ENCODE peak calls at places on chromosomes 13 and 19, in seven cellular contexts. One of them, this sample, is unnamed.

GRCh38 chr13:80463673-80464352 is 122.9 kb upstream of the SPRY2 start:
- DNase-seq in ascending aorta: no peak
- DNase-seq in transverse colon: no peak
- DNase-seq in uterus: no peak
- DNase-seq in aorta: peak; percentile 41
- DNase-seq in upper lobe of right lung: no peak
- DNase-seq in hepatocyte: no peak
- DNase-seq in this sample: no peak

GRCh38 chr19:16160943-16161560 is 12.3 kb downstream of the CIB3 start:
- DNase-seq in ascending aorta: no peak
- DNase-seq in transverse colon: peak; percentile 47
- DNase-seq in uterus: no peak
- DNase-seq in aorta: no peak
- DNase-seq in upper lobe of right lung: no peak
- DNase-seq in hepatocyte: peak; percentile 43
- DNase-seq in this sample: no peak

GRCh38 chr13:73090116-73090811 is 31.5 kb downstream of the KLF5 start:
- DNase-seq in ascending aorta: no peak
- DNase-seq in transverse colon: peak; percentile 72
- DNase-seq in uterus: no peak
- DNase-seq in aorta: no peak
- DNase-seq in upper lobe of right lung: no peak
- DNase-seq in hepatocyte: peak; percentile 80
- DNase-seq in this sample: no peak

GRCh38 chr13:28100149-28101121 is at the start of gene FLT3:
- DNase-seq in ascending aorta: no peak
- DNase-seq in transverse colon: peak; percentile 62
- DNase-seq in uterus: no peak
- DNase-seq in aorta: no peak
- DNase-seq in upper lobe of right lung: peak; percentile 70
- DNase-seq in hepatocyte: peak; percentile 27
- DNase-seq in this sample: no peak

GRCh38 chr19:29329460-29330134 is 116.6 kb upstream of the UQCRFS1 start:
- DNase-seq in ascending aorta: no peak
- DNase-seq in transverse colon: no peak
- DNase-seq in uterus: no peak
- DNase-seq in aorta: no peak
- DNase-seq in upper lobe of right lung: no peak
- DNase-seq in hepatocyte: peak; percentile 51
- DNase-seq in this sample: no peak

GRCh38 chr19:33394006-33394722 is 20.7 kb downstream of the CEBPG start:
- DNase-seq in ascending aorta: no peak
- DNase-seq in transverse colon: no peak
- DNase-seq in uterus: peak; percentile 78
- DNase-seq in aorta: peak; percentile 82
- DNase-seq in upper lobe of right lung: peak; percentile 75
- DNase-seq in hepatocyte: no peak
- DNase-seq in this sample: no peak

GRCh38 chr13:23467048-23467931 is 33.8 kb upstream of the SACS start:
- DNase-seq in ascending aorta: no peak
- DNase-seq in transverse colon: no peak
- DNase-seq in uterus: no peak
- DNase-seq in aorta: peak; percentile 42
- DNase-seq in upper lobe of right lung: no peak
- DNase-seq in hepatocyte: no peak
- DNase-seq in this sample: no peak

GRCh38 chr19:15199652-15200574 is 882 bp downstream of the NOTCH3 start:
- DNase-seq in ascending aorta: no peak
- DNase-seq in transverse colon: no peak
- DNase-seq in uterus: no peak
- DNase-seq in aorta: peak; percentile 74
- DNase-seq in upper lobe of right lung: no peak
- DNase-seq in hepatocyte: peak; percentile 82
- DNase-seq in this sample: no peak

GRCh38 chr19:43618921-43619261 is 538 bp downstream of the ZNF428 start:
- DNase-seq in ascending aorta: no peak
- DNase-seq in transverse colon: no peak
- DNase-seq in uterus: peak; percentile 36
- DNase-seq in aorta: no peak
- DNase-seq in upper lobe of right lung: no peak
- DNase-seq in hepatocyte: peak; percentile 65
- DNase-seq in this sample: no peak

GRCh38 chr19:5250127-5250659 is 90.4 kb downstream of the PTPRS start:
- DNase-seq in ascending aorta: peak; percentile 34
- DNase-seq in transverse colon: peak; percentile 28
- DNase-seq in uterus: peak; percentile 27
- DNase-seq in aorta: peak; percentile 80
- DNase-seq in upper lobe of right lung: no peak
- DNase-seq in hepatocyte: no peak
- DNase-seq in this sample: no peak

GRCh38 chr19:18063463-18063862 is 23.3 kb downstream of the IL12RB1 start:
- DNase-seq in ascending aorta: no peak
- DNase-seq in transverse colon: no peak
- DNase-seq in uterus: no peak
- DNase-seq in aorta: no peak
- DNase-seq in upper lobe of right lung: no peak
- DNase-seq in hepatocyte: peak; percentile 61
- DNase-seq in this sample: no peak

GRCh38 chr19:6394831-6395230 is 1.9 kb upstream of the GTF2F1 start:
- DNase-seq in ascending aorta: no peak
- DNase-seq in transverse colon: no peak
- DNase-seq in uterus: no peak
- DNase-seq in aorta: no peak
- DNase-seq in upper lobe of right lung: no peak
- DNase-seq in hepatocyte: no peak
- DNase-seq in this sample: no peak

GRCh38 chr13:99067160-99067985 is 89.5 kb upstream of the DOCK9 start:
- DNase-seq in ascending aorta: no peak
- DNase-seq in transverse colon: no peak
- DNase-seq in uterus: no peak
- DNase-seq in aorta: no peak
- DNase-seq in upper lobe of right lung: no peak
- DNase-seq in hepatocyte: peak; percentile 17
- DNase-seq in this sample: no peak

GRCh38 chr13:99995503-99996176 is 14.1 kb downstream of the ZIC2 start:
- DNase-seq in ascending aorta: no peak
- DNase-seq in transverse colon: no peak
- DNase-seq in uterus: no peak
- DNase-seq in aorta: no peak
- DNase-seq in upper lobe of right lung: no peak
- DNase-seq in hepatocyte: no peak
- DNase-seq in this sample: no peak

GRCh38 chr19:10565028-10565566 is 713 bp downstream of the KRI1 start:
- DNase-seq in ascending aorta: no peak
- DNase-seq in transverse colon: peak; percentile 55
- DNase-seq in uterus: peak; percentile 50
- DNase-seq in aorta: no peak
- DNase-seq in upper lobe of right lung: peak; percentile 76
- DNase-seq in hepatocyte: peak; percentile 67
- DNase-seq in this sample: peak; percentile 76

GRCh38 chr19:47353307-47353712 is 4.2 kb downstream of the DHX34 start:
- DNase-seq in ascending aorta: no peak
- DNase-seq in transverse colon: peak; percentile 74
- DNase-seq in uterus: no peak
- DNase-seq in aorta: no peak
- DNase-seq in upper lobe of right lung: no peak
- DNase-seq in hepatocyte: no peak
- DNase-seq in this sample: no peak

GRCh38 chr13:85828094-85828684 is 29.0 kb upstream of the SLITRK6 start:
- DNase-seq in ascending aorta: no peak
- DNase-seq in transverse colon: no peak
- DNase-seq in uterus: no peak
- DNase-seq in aorta: no peak
- DNase-seq in upper lobe of right lung: no peak
- DNase-seq in hepatocyte: peak; percentile 30
- DNase-seq in this sample: no peak

GRCh38 chr13:36417328-36417727 is 15.0 kb upstream of the CCNA1 start:
- DNase-seq in ascending aorta: no peak
- DNase-seq in transverse colon: no peak
- DNase-seq in uterus: no peak
- DNase-seq in aorta: no peak
- DNase-seq in upper lobe of right lung: no peak
- DNase-seq in hepatocyte: no peak
- DNase-seq in this sample: no peak

DNA sequence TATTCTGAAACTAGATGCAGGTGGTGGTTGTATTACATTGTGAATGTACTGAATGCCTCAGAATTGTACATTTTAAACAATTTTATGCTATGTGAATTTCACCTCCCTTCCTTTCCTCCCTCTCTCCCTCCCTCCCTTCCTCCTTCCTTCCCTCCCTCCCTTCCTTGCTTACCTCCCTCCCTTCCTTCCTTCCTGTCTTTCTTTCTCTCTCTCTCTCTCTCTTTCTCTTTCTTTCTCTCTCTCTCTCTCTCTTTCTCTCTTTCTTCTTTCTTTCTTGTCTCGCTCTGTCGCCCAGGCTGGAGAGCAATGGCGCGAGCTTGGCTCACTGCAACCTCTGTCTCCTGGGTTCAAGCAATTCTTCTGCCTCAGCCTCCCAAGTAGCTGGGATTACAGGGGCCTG is 37.2 kb downstream of the IER2 start:
- DNase-seq in ascending aorta: no peak
- DNase-seq in transverse colon: no peak
- DNase-seq in uterus: no peak
- DNase-seq in aorta: no peak
- DNase-seq in upper lobe of right lung: no peak
- DNase-seq in hepatocyte: no peak
- DNase-seq in this sample: no peak
- H3K27ac ChIP-seq in ascending aorta: no peak overlapping the region
- H3K27ac ChIP-seq in transverse colon: no peak overlapping the region
- H3K27ac ChIP-seq in uterus: no peak overlapping the region
- H3K27ac ChIP-seq in aorta: no peak overlapping the region
- H3K27ac ChIP-seq in upper lobe of right lung: no peak overlapping the region
- H3K27ac ChIP-seq in hepatocyte: no peak overlapping the region
- H3K27ac ChIP-seq in this sample: no peak overlapping the region

GRCh38 chr19:50175924-50176323 is 12.8 kb upstream of the IZUMO2 start:
- DNase-seq in ascending aorta: no peak
- DNase-seq in transverse colon: no peak
- DNase-seq in uterus: no peak
- DNase-seq in aorta: no peak
- DNase-seq in upper lobe of right lung: no peak
- DNase-seq in hepatocyte: no peak
- DNase-seq in this sample: no peak

GRCh38 chr19:50174100-50174793 is 11.2 kb upstream of the IZUMO2 start:
- DNase-seq in ascending aorta: no peak
- DNase-seq in transverse colon: no peak
- DNase-seq in uterus: no peak
- DNase-seq in aorta: no peak
- DNase-seq in upper lobe of right lung: no peak
- DNase-seq in hepatocyte: no peak
- DNase-seq in this sample: no peak

GRCh38 chr19:50178320-50178719 is 15.2 kb upstream of the IZUMO2 start:
- DNase-seq in ascending aorta: no peak
- DNase-seq in transverse colon: peak; percentile 37
- DNase-seq in uterus: no peak
- DNase-seq in aorta: no peak
- DNase-seq in upper lobe of right lung: no peak
- DNase-seq in hepatocyte: no peak
- DNase-seq in this sample: no peak

GRCh38 chr19:50181121-50181520 is 18.0 kb upstream of the IZUMO2 start:
- DNase-seq in ascending aorta: no peak
- DNase-seq in transverse colon: no peak
- DNase-seq in uterus: no peak
- DNase-seq in aorta: no peak
- DNase-seq in upper lobe of right lung: no peak
- DNase-seq in hepatocyte: no peak
- DNase-seq in this sample: no peak

GRCh38 chr19:50178859-50179537 is 15.9 kb upstream of the IZUMO2 start:
- DNase-seq in ascending aorta: no peak
- DNase-seq in transverse colon: no peak
- DNase-seq in uterus: no peak
- DNase-seq in aorta: no peak
- DNase-seq in upper lobe of right lung: no peak
- DNase-seq in hepatocyte: no peak
- DNase-seq in this sample: no peak
- H3K27ac ChIP-seq in ascending aorta: no peak overlapping the region
- H3K27ac ChIP-seq in transverse colon: peak overlapping the region; percentile 88
- H3K27ac ChIP-seq in uterus: no peak overlapping the region
- H3K27ac ChIP-seq in aorta: no peak overlapping the region
- H3K27ac ChIP-seq in upper lobe of right lung: no peak overlapping the region
- H3K27ac ChIP-seq in hepatocyte: peak overlapping the region; percentile 71
- H3K27ac ChIP-seq in this sample: no peak overlapping the region

GRCh38 chr13:77836423-77836822 is 82.2 kb downstream of the EDNRB start:
- DNase-seq in ascending aorta: no peak
- DNase-seq in transverse colon: no peak
- DNase-seq in uterus: no peak
- DNase-seq in aorta: no peak
- DNase-seq in upper lobe of right lung: no peak
- DNase-seq in hepatocyte: peak; percentile 17
- DNase-seq in this sample: no peak

GRCh38 chr13:77832339-77833100 is 86.1 kb downstream of the EDNRB start:
- DNase-seq in ascending aorta: no peak
- DNase-seq in transverse colon: no peak
- DNase-seq in uterus: no peak
- DNase-seq in aorta: no peak
- DNase-seq in upper lobe of right lung: no peak
- DNase-seq in hepatocyte: no peak
- DNase-seq in this sample: no peak

GRCh38 chr13:77831870-77832269 is 86.8 kb downstream of the EDNRB start:
- DNase-seq in ascending aorta: no peak
- DNase-seq in transverse colon: no peak
- DNase-seq in uterus: no peak
- DNase-seq in aorta: no peak
- DNase-seq in upper lobe of right lung: no peak
- DNase-seq in hepatocyte: no peak
- DNase-seq in this sample: no peak

GRCh38 chr13:77829963-77830362 is 88.7 kb downstream of the EDNRB start:
- DNase-seq in ascending aorta: no peak
- DNase-seq in transverse colon: no peak
- DNase-seq in uterus: no peak
- DNase-seq in aorta: no peak
- DNase-seq in upper lobe of right lung: no peak
- DNase-seq in hepatocyte: no peak
- DNase-seq in this sample: no peak

DNA sequence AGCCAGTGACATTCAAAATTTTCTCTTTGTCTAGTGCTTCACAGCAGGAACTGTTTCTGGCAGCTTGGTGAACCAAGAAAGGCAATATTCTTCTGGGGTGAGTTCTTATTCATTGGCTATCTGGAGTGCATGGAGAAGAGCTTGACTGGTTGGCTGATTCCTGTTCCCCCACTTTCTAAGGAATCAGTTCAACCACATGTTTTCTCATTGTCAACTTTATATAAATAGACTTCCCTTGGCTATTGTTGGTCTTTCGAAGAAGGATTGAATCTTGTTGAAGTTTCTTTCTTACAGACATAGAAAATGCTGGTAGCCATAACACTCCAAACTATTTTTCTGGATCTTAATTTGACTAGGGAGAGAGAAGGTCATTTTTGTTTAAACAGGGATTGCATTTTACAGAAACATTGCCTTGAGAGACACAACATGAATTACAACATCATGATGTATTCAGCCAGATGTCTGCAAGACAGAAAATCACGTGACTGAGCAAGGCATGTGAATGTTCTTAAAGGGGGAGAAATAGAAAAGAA is 85.2 kb downstream of the EDNRB start:
- DNase-seq in ascending aorta: no peak
- DNase-seq in transverse colon: no peak
- DNase-seq in uterus: no peak
- DNase-seq in aorta: no peak
- DNase-seq in upper lobe of right lung: no peak
- DNase-seq in hepatocyte: peak; percentile 57
- DNase-seq in this sample: no peak
- H3K27ac ChIP-seq in ascending aorta: no peak overlapping the region
- H3K27ac ChIP-seq in transverse colon: peak overlapping the region; percentile 40
- H3K27ac ChIP-seq in uterus: peak overlapping the region; percentile 36
- H3K27ac ChIP-seq in aorta: no peak overlapping the region
- H3K27ac ChIP-seq in upper lobe of right lung: peak overlapping the region; percentile 56
- H3K27ac ChIP-seq in hepatocyte: peak overlapping the region; percentile 67
- H3K27ac ChIP-seq in this sample: peak overlapping the region; percentile 13

GRCh38 chr13:113739527-113740285 is 19.3 kb upstream of the TMEM255B start:
- DNase-seq in ascending aorta: no peak
- DNase-seq in transverse colon: no peak
- DNase-seq in uterus: no peak
- DNase-seq in aorta: peak; percentile 34
- DNase-seq in upper lobe of right lung: no peak
- DNase-seq in hepatocyte: no peak
- DNase-seq in this sample: no peak
- H3K27ac ChIP-seq in ascending aorta: no peak overlapping the region
- H3K27ac ChIP-seq in transverse colon: no peak overlapping the region
- H3K27ac ChIP-seq in uterus: no peak overlapping the region
- H3K27ac ChIP-seq in aorta: no peak overlapping the region
- H3K27ac ChIP-seq in upper lobe of right lung: no peak overlapping the region
- H3K27ac ChIP-seq in hepatocyte: no peak overlapping the region
- H3K27ac ChIP-seq in this sample: no peak overlapping the region

This sample was measured in coronary artery.